ENCODE peak calls at places on chromosomes 11 and 22, in eight cellular contexts. R is CD8-positive, alpha-beta T cell; C is lung; X is WERI-Rb-1; W is neural progenitor cell; J is mesenchymal stem cell; M is BJ; I is transverse colon. K is an unnamed sample.
A peak's percentile ranks its signal among the peaks of the same experiment; 100 is the strongest.

GRCh38 chr11:112401036-112401769 is 140.5 kb upstream of the PLET1 start:
- DNase-seq in R (no peak), C (no peak), X (no peak), W (no peak), J (no peak), M (no peak), I (no peak), K (no peak)

GRCh38 chr22:35622132-35622913 is 5.2 kb upstream of the MB start:
- DNase-seq in R (no peak), C (no peak), X (peak; percentile 61), W (peak; percentile 66), J (no peak), M (no peak), I (peak; percentile 83), K (peak; percentile 92)

GRCh38 chr11:72813740-72814138 is 472 bp upstream of the ATG16L2 start:
- DNase-seq in R (no peak), C (peak; percentile 81), X (peak; percentile 80), W (peak; percentile 82), J (no peak), M (no peak), I (peak; percentile 87), K (peak; percentile 81)

GRCh38 chr22:35674335-35674734 is 26.1 kb downstream of the APOL6 start:
- DNase-seq in R (no peak), C (no peak), X (no peak), W (no peak), J (no peak), M (no peak), I (no peak), K (no peak)

GRCh38 chr11:117538256-117538655 is 210.6 kb downstream of the CEP164 start:
- DNase-seq in R (no peak), C (no peak), X (no peak), W (peak; percentile 24), J (no peak), M (no peak), I (no peak), K (no peak)

GRCh38 chr11:30889116-30889765 is 303.1 kb upstream of the MPPED2 start:
- DNase-seq in R (no peak), C (no peak), X (no peak), W (no peak), J (peak; percentile 28), M (no peak), I (no peak), K (peak; percentile 3)

GRCh38 chr22:38291201-38291777 is 18.5 kb upstream of the TMEM184B start:
- DNase-seq in R (no peak), C (no peak), X (no peak), W (no peak), J (no peak), M (no peak), I (no peak), K (no peak)

GRCh38 chr11:111977141-111978027 is 40.2 kb downstream of the DIXDC1 start:
- DNase-seq in R (no peak), C (peak; percentile 67), X (no peak), W (peak; percentile 74), J (peak; percentile 51), M (no peak), I (peak; percentile 67), K (peak; percentile 56)

GRCh38 chr11:35458846-35459245 is 39.5 kb upstream of the SLC1A2 start:
- DNase-seq in R (no peak), C (no peak), X (no peak), W (no peak), J (no peak), M (peak; percentile 9), I (no peak), K (no peak)

DNA sequence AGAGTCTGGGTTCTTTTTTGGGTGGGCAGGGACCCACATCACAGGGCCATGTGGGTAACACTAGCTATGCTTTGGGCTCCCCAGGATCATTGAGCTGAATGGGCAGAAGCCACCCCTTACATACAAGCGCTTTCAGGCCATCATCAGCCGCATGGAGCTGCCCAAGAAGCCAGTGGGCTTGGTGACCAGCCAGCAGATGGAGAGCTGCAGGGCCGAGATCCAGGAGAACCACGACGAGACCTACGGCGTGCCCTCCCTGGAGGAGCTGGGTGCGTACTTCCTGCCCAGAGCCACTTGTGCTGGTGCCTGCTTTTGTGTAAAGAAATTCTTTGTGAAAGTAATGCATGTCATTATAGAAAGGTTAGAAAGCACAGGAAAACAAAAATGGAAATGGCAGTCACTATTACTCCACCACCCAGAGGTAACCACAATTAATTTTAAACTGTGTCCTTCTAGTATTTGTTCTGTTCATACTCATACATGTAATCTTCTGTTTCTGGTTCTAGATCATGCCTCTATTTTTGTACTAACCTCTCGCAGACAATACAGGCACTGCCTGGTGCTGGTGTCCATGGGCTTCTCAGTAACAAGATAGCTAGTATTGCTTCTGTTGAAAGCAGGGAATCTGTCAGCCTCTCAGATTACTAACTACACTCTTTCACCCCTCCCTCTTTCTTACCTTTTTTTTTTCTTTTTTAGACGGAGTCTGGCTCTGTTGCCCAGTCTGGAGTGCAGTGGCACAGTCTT is 13.7 kb downstream of the CRY2 start:
- DNase-seq in R (no peak), C (no peak), X (no peak), W (no peak), J (no peak), M (no peak), I (no peak), K (no peak)
- H3K27me3 ChIP-seq in R (no peaks in the 10 kb centered on the region), C (no peaks in the 10 kb centered on the region), X (no peaks in the 10 kb centered on the region), W (no peaks in the 10 kb centered on the region), J (no peaks in the 10 kb centered on the region), M (no peaks in the 10 kb centered on the region), I (no peaks in the 10 kb centered on the region), K (no peaks in the 10 kb centered on the region)

GRCh38 chr22:50188356-50188755 is 2.6 kb downstream of the TRABD start:
- DNase-seq in R (no peak), C (no peak), X (no peak), W (no peak), J (no peak), M (no peak), I (no peak), K (no peak)

GRCh38 chr22:50190182-50190951 is 4.7 kb downstream of the TRABD start:
- DNase-seq in R (peak; percentile 89), C (peak; percentile 87), X (no peak), W (peak; percentile 68), J (peak; percentile 53), M (no peak), I (peak; percentile 91), K (peak; percentile 62)

GRCh38 chr22:50191041-50191740 is 5.5 kb downstream of the TRABD start:
- DNase-seq in R (peak; percentile 79), C (peak; percentile 50), X (no peak), W (no peak), J (no peak), M (no peak), I (peak; percentile 78), K (no peak)

GRCh38 chr22:50189184-50189848 is 3.6 kb downstream of the TRABD start:
- DNase-seq in R (no peak), C (no peak), X (no peak), W (no peak), J (no peak), M (no peak), I (peak; percentile 59), K (no peak)

DNA sequence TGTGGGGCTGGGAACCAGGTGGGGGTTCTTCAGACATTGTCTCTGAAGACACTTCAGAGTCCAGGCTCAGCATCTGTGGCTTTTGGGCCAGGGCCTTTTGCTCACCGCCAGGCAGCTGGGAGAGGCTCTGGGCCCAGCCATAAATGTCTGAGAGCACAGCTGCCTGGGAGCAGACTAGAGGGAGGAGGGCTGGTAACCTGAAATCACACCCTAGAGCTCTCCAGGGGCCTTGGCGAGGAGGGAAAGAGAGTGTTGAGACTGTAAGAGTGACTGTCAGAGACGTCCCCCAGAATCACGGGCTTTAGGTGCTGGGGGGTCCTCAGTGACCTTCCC is 4.1 kb downstream of the TRABD start:
- DNase-seq in R (no peak), C (no peak), X (no peak), W (no peak), J (no peak), M (no peak), I (peak; percentile 47), K (peak; percentile 23)
- H3K4me3 ChIP-seq in R (peak overlapping the region; percentile 94), C (no peak overlapping the region), X (no peak overlapping the region), W (no peak overlapping the region), J (peak overlapping the region; percentile 41), M (peak overlapping the region; percentile 47), I (peak overlapping the region; percentile 41), K (no peak overlapping the region)

GRCh38 chr11:125147280-125147679 is 17.3 kb upstream of the PKNOX2 start:
- DNase-seq in R (no peak), C (no peak), X (no peak), W (no peak), J (no peak), M (no peak), I (no peak), K (no peak)
- H3K27me3 ChIP-seq in R (peaks cover under 1% of the 10 kb centered on the region), C (no peaks in the 10 kb centered on the region), X (no peaks in the 10 kb centered on the region), W (no peaks in the 10 kb centered on the region), J (no peaks in the 10 kb centered on the region), M (peaks cover 14% of the 10 kb centered on the region), I (no peaks in the 10 kb centered on the region), K (peaks cover 65% of the 10 kb centered on the region)

DNA sequence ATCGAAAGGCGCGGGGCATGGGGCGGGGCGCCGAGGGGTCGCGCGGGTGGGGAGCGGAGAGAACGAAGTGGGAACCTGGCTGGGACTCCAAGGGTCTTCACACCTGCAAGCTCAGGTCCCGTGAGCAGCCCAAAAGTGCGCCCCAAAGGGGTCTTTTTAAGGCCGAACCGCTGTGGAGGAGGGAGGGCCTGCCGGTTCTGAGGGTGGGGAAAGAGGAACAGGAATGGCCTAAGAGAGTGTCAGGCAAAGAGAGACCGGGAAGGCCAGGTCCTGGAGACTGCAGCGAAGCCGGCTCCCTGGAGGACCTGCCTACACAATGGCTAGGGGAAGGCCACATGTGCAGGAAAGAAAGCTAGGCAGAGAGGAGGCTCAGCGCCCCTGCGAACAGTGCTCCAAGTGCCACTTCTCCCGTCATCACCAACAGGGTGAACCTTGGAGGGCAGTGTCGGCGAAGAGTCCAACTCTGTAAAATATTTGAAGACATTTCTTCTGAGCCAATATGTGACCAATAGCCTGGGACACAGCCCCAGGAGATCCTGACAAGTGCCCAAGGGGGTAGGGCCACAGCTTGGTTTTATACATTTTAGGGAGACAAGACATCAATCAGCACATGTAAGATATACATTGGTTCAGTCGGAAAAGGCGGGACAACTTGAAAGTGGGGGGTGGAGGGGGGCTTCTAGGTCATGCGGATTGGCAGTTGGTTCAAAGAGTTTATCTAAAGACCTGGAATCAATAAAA is 710 bp upstream of the DGCR2 start:
- DNase-seq in R (no peak), C (no peak), X (peak; percentile 27), W (no peak), J (no peak), M (no peak), I (peak; percentile 35), K (no peak)
- H3K4me3 ChIP-seq in R (peak overlapping the region; percentile 55), C (peak overlapping the region; percentile 26), X (peak overlapping the region; percentile 41), W (peak overlapping the region; percentile 57), J (peak overlapping the region; percentile 61), M (peak overlapping the region; percentile 56), I (peak overlapping the region; percentile 72), K (peak overlapping the region; percentile 68)

DNA sequence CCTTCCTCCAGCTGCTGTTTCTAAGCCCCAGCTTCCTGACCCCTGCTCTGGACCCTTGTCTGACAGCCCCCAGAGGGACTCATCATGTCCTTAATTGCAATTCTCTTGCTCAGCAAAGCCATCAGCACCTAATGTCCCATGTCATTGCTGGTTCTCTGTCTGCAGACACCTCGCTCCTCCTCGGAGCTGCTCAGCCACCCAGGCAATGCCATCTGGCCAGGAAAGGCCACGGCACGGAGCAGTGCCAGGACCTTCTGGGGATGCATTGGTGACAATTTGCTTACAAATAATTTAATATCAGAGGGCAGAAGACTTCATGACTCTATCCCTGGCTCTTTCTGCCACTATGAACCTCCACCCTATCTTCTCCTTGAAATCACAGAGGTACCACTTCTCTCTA is 107.0 kb upstream of the THY1 start:
- DNase-seq in R (no peak), C (no peak), X (no peak), W (no peak), J (no peak), M (no peak), I (no peak), K (no peak)
- H3K27me3 ChIP-seq in R (no peaks in the 10 kb centered on the region), C (no peaks in the 10 kb centered on the region), X (no peaks in the 10 kb centered on the region), W (no peaks in the 10 kb centered on the region), J (peaks cover 48% of the 10 kb centered on the region), M (peaks cover 15% of the 10 kb centered on the region), I (no peaks in the 10 kb centered on the region), K (peaks cover 7% of the 10 kb centered on the region)

K was measured in PC-3.